ENCODE peak calls at places on chromosomes 6 and 20, in seven cellular contexts. I is CD4-positive, alpha-beta memory T cell; H is cardiac muscle cell; D is breast epithelium; C is H9; F is testis; V is right cardiac atrium. O is an unnamed sample.
A peak's percentile ranks its signal among the peaks of the same experiment; 100 is the strongest.

GRCh38 chr6:13281630-13282156 is 46.6 kb downstream of the TBC1D7 start:
- DNase-seq in I (no peak), H (no peak), D (no peak), C (no peak), F (no peak), V (no peak), O (no peak)

GRCh38 chr6:140073456-140073855 is 699.0 kb upstream of the CITED2 start:
- DNase-seq in I (no peak), H (no peak), D (no peak), C (no peak), F (no peak), V (no peak), O (no peak)

GRCh38 chr6:287500-287883 is 4.8 kb upstream of the DUSP22 start:
- DNase-seq in I (no peak), H (no peak), D (no peak), C (no peak), F (no peak), V (no peak), O (no peak)

GRCh38 chr6:3307436-3307835 is 48.7 kb downstream of the PSMG4 start:
- DNase-seq in I (no peak), H (no peak), D (no peak), C (no peak), F (no peak), V (no peak), O (no peak)

GRCh38 chr20:4573564-4574355 is 147.9 kb upstream of the PRND start:
- DNase-seq in I (no peak), H (no peak), D (no peak), C (no peak), F (no peak), V (no peak), O (no peak)

GRCh38 chr20:63678667-63679465 is 17.6 kb upstream of the TNFRSF6B start:
- DNase-seq in I (no peak), H (no peak), D (no peak), C (no peak), F (no peak), V (no peak), O (no peak)

GRCh38 chr6:23036401-23036983 is 467.1 kb downstream of the HDGFL1 start:
- DNase-seq in I (no peak), H (no peak), D (no peak), C (no peak), F (no peak), V (no peak), O (no peak)

GRCh38 chr6:115643762-115644161 is 416.9 kb downstream of the FRK start:
- DNase-seq in I (no peak), H (no peak), D (no peak), C (no peak), F (no peak), V (no peak), O (no peak)

GRCh38 chr6:165183496-165184140 is 125.8 kb downstream of the C6orf118 start:
- DNase-seq in I (no peak), H (no peak), D (no peak), C (no peak), F (no peak), V (peak; percentile 13), O (no peak)

GRCh38 chr6:14339711-14340590 is 222.4 kb downstream of the CD83 start:
- DNase-seq in I (no peak), H (no peak), D (no peak), C (no peak), F (peak; percentile 30), V (no peak), O (no peak)

GRCh38 chr6:159724778-159725177 is 2.5 kb upstream of the WTAP start:
- DNase-seq in I (no peak), H (no peak), D (no peak), C (no peak), F (no peak), V (no peak), O (no peak)

GRCh38 chr6:15449001-15449400 is 203.1 kb downstream of the JARID2 start:
- DNase-seq in I (no peak), H (no peak), D (no peak), C (no peak), F (no peak), V (no peak), O (no peak)

GRCh38 chr6:15453622-15454021 is 207.8 kb downstream of the JARID2 start:
- DNase-seq in I (no peak), H (no peak), D (no peak), C (no peak), F (peak; percentile 72), V (no peak), O (no peak)

GRCh38 chr6:15453186-15453585 is 207.3 kb downstream of the JARID2 start:
- DNase-seq in I (no peak), H (no peak), D (no peak), C (no peak), F (no peak), V (no peak), O (no peak)

GRCh38 chr6:15452182-15452941 is 206.5 kb downstream of the JARID2 start:
- DNase-seq in I (no peak), H (no peak), D (no peak), C (no peak), F (no peak), V (no peak), O (no peak)

GRCh38 chr6:15451738-15452137 is 205.9 kb downstream of the JARID2 start:
- DNase-seq in I (no peak), H (no peak), D (no peak), C (no peak), F (no peak), V (no peak), O (no peak)
- H3K4me1 ChIP-seq in I (peaks cover 10% of the 10 kb centered on the region), H (no peaks in the 10 kb centered on the region), D (no peaks in the 10 kb centered on the region), C (peaks cover 9% of the 10 kb centered on the region), F (no peaks in the 10 kb centered on the region), V (peaks cover 22% of the 10 kb centered on the region), O (peaks cover 23% of the 10 kb centered on the region)

GRCh38 chr6:114228675-114229074 is 114.1 kb downstream of the HS3ST5 start:
- DNase-seq in I (no peak), H (no peak), D (no peak), C (no peak), F (no peak), V (no peak), O (no peak)
- H3K4me1 ChIP-seq in I (no peaks in the 10 kb centered on the region), H (peaks cover 19% of the 10 kb centered on the region), D (no peaks in the 10 kb centered on the region), C (peaks cover 7% of the 10 kb centered on the region), F (no peaks in the 10 kb centered on the region), V (no peaks in the 10 kb centered on the region), O (no peaks in the 10 kb centered on the region)

GRCh38 chr20:19944772-19945459 is 72.2 kb upstream of the NAA20 start:
- DNase-seq in I (no peak), H (no peak), D (no peak), C (no peak), F (no peak), V (no peak), O (no peak)
- H3K4me1 ChIP-seq in I (no peaks in the 10 kb centered on the region), H (peaks cover 19% of the 10 kb centered on the region), D (peaks cover 22% of the 10 kb centered on the region), C (no peaks in the 10 kb centered on the region), F (peaks cover 48% of the 10 kb centered on the region), V (peaks cover 22% of the 10 kb centered on the region), O (peaks cover 85% of the 10 kb centered on the region)

GRCh38 chr6:53858196-53858595 is 63.4 kb downstream of the LRRC1 start:
- DNase-seq in I (no peak), H (no peak), D (no peak), C (no peak), F (no peak), V (no peak), O (no peak)
- H3K4me1 ChIP-seq in I (peaks cover 16% of the 10 kb centered on the region), H (no peaks in the 10 kb centered on the region), D (peaks cover 8% of the 10 kb centered on the region), C (no peaks in the 10 kb centered on the region), F (peaks cover 36% of the 10 kb centered on the region), V (peaks cover 18% of the 10 kb centered on the region), O (peaks cover 3% of the 10 kb centered on the region)

DNA sequence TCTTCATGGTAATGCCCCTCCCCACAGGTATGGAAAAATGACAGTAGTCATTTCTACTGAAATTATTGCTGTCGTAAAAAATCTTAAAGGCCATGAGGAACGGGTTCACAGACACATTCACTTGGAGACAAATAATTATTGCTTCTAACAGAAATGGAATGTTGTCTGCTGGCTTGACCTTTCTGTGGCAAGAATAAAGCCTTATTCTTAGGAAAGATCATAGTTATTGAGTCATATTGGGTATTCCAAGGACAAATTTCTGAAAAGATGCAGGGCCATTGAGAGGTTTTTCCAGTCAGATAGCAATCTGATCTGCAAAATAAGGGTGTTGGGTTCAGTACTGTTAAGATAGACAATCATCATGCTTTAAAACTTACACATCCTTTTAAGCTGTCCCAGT is 29.2 kb downstream of the AKAP7 start:
- DNase-seq in I (no peak), H (no peak), D (no peak), C (no peak), F (no peak), V (no peak), O (no peak)
- H3K4me1 ChIP-seq in I (no peaks in the 10 kb centered on the region), H (peaks cover 7% of the 10 kb centered on the region), D (no peaks in the 10 kb centered on the region), C (peaks cover 13% of the 10 kb centered on the region), F (peaks cover 30% of the 10 kb centered on the region), V (peaks cover 1% of the 10 kb centered on the region), O (no peaks in the 10 kb centered on the region)

O was measured in lower lobe of right lung.